ENCODE peak calls at places on chromosomes 13 and 19, in ten cellular contexts. U, X, Q, I, F, Y, H, E, J and O are unnamed samples.

GRCh38 chr19:15464394-15465385 is at the start of gene RASAL3:
- DNase-seq in E (no peak), H (no peak), U (no peak), X (no peak), Q (no peak), I (no peak), F (peak; percentile 53), J (no peak), Y (peak; percentile 64), O (peak; percentile 59)

GRCh38 chr19:30519607-30520205 is 147.5 kb downstream of the ZNF536 start:
- DNase-seq in I (no peak), H (no peak), J (no peak), Y (no peak), X (no peak), E (no peak), Q (no peak), F (no peak), U (no peak), O (no peak)

GRCh38 chr19:50416034-50416814 is 2.5 kb upstream of the SPIB start:
- DNase-seq in I (peak; percentile 54), H (no peak), U (no peak), E (no peak), Y (no peak), Q (no peak), X (no peak), F (peak; percentile 81), J (no peak), O (no peak)

GRCh38 chr19:55231391-55232283 is 3.1 kb upstream of the TMEM86B start:
- DNase-seq in H (no peak), J (no peak), U (no peak), I (peak; percentile 12), Q (no peak), E (no peak), X (no peak), F (peak; percentile 67), Y (no peak), O (no peak)

GRCh38 chr19:12052057-12052570 is 647 bp downstream of the ZNF878 start:
- DNase-seq in H (peak; percentile 70), U (no peak), Q (peak; percentile 48), F (no peak), E (peak; percentile 51), X (peak; percentile 14), Y (no peak), I (no peak), J (no peak), O (no peak)

GRCh38 chr19:53662209-53662608 is 30.4 kb downstream of the DPRX start:
- DNase-seq in F (no peak), Y (no peak), H (no peak), I (no peak), Q (no peak), J (no peak), E (no peak), X (no peak), U (no peak), O (no peak)

GRCh38 chr19:12754465-12755196 is 3.0 kb downstream of the BEST2 start:
- DNase-seq in H (no peak), I (no peak), J (no peak), Q (no peak), X (no peak), F (peak; percentile 66), Y (no peak), E (no peak), U (no peak), O (no peak)

GRCh38 chr13:43057653-43058317 is 34.4 kb downstream of the DNAJC15 start:
- DNase-seq in J (no peak), E (peak; percentile 82), Y (peak; percentile 82), U (no peak), X (no peak), H (no peak), Q (no peak), I (no peak), F (no peak), O (no peak)

GRCh38 chr13:98278068-98278619 is 101.1 kb upstream of the RNF113B start:
- DNase-seq in H (no peak), Y (no peak), U (no peak), I (no peak), Q (no peak), F (no peak), J (no peak), X (no peak), E (no peak), O (no peak)

GRCh38 chr19:55766466-55766865 is 2.5 kb upstream of the RFPL4AL1 start:
- DNase-seq in H (no peak), Y (no peak), X (no peak), U (no peak), E (no peak), F (no peak), J (no peak), Q (no peak), I (no peak), O (no peak)

GRCh38 chr19:958967-959685 is 25.0 kb upstream of the WDR18 start:
- DNase-seq in F (no peak), H (peak; percentile 76), Q (peak; percentile 67), Y (no peak), E (peak; percentile 36), J (no peak), I (no peak), U (no peak), X (peak; percentile 67), O (no peak)

GRCh38 chr19:34975056-34975455 is 11.0 kb upstream of the ZNF792 start:
- DNase-seq in H (no peak), E (no peak), Y (no peak), X (no peak), J (no peak), Q (no peak), I (peak; percentile 2), U (no peak), F (no peak), O (no peak)

GRCh38 chr19:34974631-34975030 is 10.6 kb upstream of the ZNF792 start:
- DNase-seq in U (no peak), I (no peak), X (no peak), F (no peak), H (no peak), J (no peak), E (no peak), Y (no peak), Q (peak; percentile 26), O (no peak)

GRCh38 chr19:34979819-34980640 is 16.0 kb upstream of the ZNF792 start:
- DNase-seq in X (no peak), F (no peak), U (no peak), J (no peak), Q (no peak), I (peak; percentile 3), H (no peak), E (no peak), Y (no peak), O (peak; percentile 5)

GRCh38 chr19:34972163-34972705 is 8.2 kb upstream of the ZNF792 start:
- DNase-seq in Q (no peak), H (no peak), Y (no peak), X (no peak), E (no peak), U (no peak), J (peak; percentile 44), I (peak; percentile 3), F (no peak), O (peak; percentile 18)

DNA sequence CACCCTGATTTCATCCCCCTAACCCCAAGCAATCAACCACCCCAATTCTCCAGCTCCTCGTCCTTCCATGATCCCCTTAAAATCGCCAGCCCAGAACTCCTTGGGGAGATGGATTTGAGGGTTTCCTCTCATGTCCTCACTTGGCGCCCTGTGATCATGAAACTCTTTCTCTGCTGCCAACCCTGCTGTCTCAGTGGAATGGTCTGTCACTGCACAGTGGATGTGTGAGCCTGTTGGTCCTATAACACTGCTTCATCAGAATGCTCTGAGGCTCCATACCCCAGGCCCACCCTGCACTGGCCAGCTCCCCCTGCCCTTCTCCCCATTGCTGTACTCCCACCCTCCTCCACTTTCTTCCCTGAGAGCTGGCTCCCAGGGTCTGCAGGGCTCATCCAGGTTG is 12.6 kb upstream of the ZNF792 start:
- DNase-seq in I (peak; percentile 1), F (no peak), E (no peak), Y (no peak), U (no peak), J (no peak), Q (no peak), X (no peak), H (no peak), O (peak; percentile 10)
- H3K4me1 ChIP-seq in I (peaks cover 7% of the 10 kb centered on the region), F (peaks cover 19% of the 10 kb centered on the region), E (peaks cover 9% of the 10 kb centered on the region), Y (peaks cover 25% of the 10 kb centered on the region), U (no peaks in the 10 kb centered on the region), J (no peaks in the 10 kb centered on the region), Q (no peaks in the 10 kb centered on the region), X (no peaks in the 10 kb centered on the region), H (no peaks in the 10 kb centered on the region), O (peaks cover 21% of the 10 kb centered on the region)

DNA sequence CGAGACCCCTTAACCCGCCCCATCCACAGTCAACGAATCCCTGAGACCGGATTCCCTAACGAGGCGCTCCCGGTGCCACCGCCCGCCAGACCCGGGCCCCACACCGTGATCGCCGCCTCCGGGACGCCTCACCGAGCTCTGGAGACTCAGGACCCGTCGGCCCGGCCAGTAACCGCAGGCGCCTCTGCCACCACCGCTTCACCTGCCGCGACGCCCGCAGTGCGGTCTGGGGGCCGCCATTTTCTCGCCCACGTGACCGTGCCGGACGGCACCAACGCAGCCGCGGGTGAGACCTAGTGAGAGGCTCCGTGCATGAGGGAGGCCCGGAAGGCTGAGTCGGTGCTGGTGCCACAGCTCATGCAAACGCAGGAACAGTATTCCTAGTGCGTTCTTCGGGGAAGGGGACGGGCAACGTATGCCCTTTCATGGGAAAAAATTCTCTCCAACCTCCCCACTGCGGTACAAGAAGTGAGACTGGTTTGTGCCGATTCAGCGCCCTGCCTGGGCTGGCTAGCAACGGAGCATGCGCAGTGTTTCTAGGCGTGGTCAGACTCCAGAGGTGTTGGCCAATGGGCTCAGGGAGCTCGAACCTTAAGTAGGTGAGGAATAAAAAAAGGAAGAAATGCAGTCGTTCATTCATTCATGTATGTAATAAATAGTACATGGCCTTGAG is at the start of gene DOHH:
- DNase-seq in I (peak; percentile 95), J (peak; percentile 95), Q (peak; percentile 97), H (peak; percentile 94), E (peak; percentile 99), F (peak; percentile 96), Y (peak; percentile 97), X (peak; percentile 96), U (peak; percentile 96), O (peak; percentile 97)
- H3K4me1 ChIP-seq in I (peaks cover 12% of the 10 kb centered on the region), J (no peaks in the 10 kb centered on the region), Q (no peaks in the 10 kb centered on the region), H (peaks cover 13% of the 10 kb centered on the region), E (peaks cover 2% of the 10 kb centered on the region), F (peaks cover 14% of the 10 kb centered on the region), Y (peaks cover 19% of the 10 kb centered on the region), X (no peaks in the 10 kb centered on the region), U (peaks cover 4% of the 10 kb centered on the region), O (peaks cover 11% of the 10 kb centered on the region)

GRCh38 chr13:71033026-71033425 is 834.0 kb downstream of the DACH1 start:
- DNase-seq in J (no peak), H (no peak), E (no peak), U (no peak), X (no peak), I (no peak), F (no peak), Y (no peak), Q (no peak), O (no peak)
- H3K4me1 ChIP-seq in J (no peaks in the 10 kb centered on the region), H (no peaks in the 10 kb centered on the region), E (no peaks in the 10 kb centered on the region), U (no peaks in the 10 kb centered on the region), X (no peaks in the 10 kb centered on the region), I (no peaks in the 10 kb centered on the region), F (no peaks in the 10 kb centered on the region), Y (no peaks in the 10 kb centered on the region), Q (no peaks in the 10 kb centered on the region), O (no peaks in the 10 kb centered on the region)

DNA sequence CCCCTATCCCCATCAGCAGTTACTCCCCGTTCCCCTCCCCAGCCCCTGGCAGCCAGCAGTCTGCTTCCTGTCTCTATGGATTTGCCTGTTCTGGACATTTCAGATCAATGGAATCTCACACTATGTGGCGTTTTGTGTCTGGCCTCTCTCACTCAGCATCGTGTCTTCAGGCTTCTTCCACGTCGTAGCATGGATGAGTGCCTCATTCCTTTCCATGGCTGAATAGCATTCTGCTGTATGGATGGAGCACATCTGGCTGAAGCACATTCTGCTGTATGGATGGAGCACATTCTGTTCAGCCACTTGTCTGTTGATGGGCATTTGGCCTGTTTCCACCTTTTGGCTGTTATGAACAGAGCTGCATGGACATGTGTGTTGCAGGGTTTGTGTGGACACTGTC is 29.5 kb downstream of the CRTC1 start:
- DNase-seq in H (no peak), E (peak; percentile 26), U (peak; percentile 68), I (no peak), Y (no peak), F (no peak), Q (no peak), X (peak; percentile 31), J (no peak), O (no peak)
- H3K4me1 ChIP-seq in H (no peaks in the 10 kb centered on the region), E (no peaks in the 10 kb centered on the region), U (no peaks in the 10 kb centered on the region), I (no peaks in the 10 kb centered on the region), Y (peaks cover 31% of the 10 kb centered on the region), F (peaks cover 25% of the 10 kb centered on the region), Q (no peaks in the 10 kb centered on the region), X (peaks cover 11% of the 10 kb centered on the region), J (no peaks in the 10 kb centered on the region), O (peaks cover 16% of the 10 kb centered on the region)